ENCODE peak calls at places on chromosomes 7 and 10, in four cellular contexts. C is IMR-90, F is GM12878, Q is K562. D is an unnamed sample.

GRCh38 chr10:63799511-63799910 is 278.3 kb downstream of the REEP3 start:
- DNase-seq in F (no peak), Q (no peak), C (no peak), D (no peak)

GRCh38 chr7:137633133-137633532 is 213.6 kb downstream of the DGKI start:
- DNase-seq in F (no peak), C (no peak), Q (no peak), D (no peak)

GRCh38 chr10:112374724-112375541 is 1.0 kb downstream of the ACSL5 start:
- DNase-seq in F (no peak), Q (no peak), C (no peak), D (no peak)

GRCh38 chr7:85025312-85025756 is 161.5 kb downstream of the SEMA3D start:
- DNase-seq in Q (no peak), C (no peak), F (no peak), D (no peak)

GRCh38 chr10:122154733-122155366 is 116.2 kb upstream of the BTBD16 start:
- DNase-seq in F (no peak), Q (no peak), C (peak; percentile 83), D (no peak)

GRCh38 chr10:61354538-61354937 is 98.6 kb downstream of the TMEM26 start:
- DNase-seq in F (no peak), Q (no peak), C (no peak), D (no peak)

GRCh38 chr10:111600772-111601171 is 523.9 kb downstream of the ADRA2A start:
- DNase-seq in Q (no peak), C (no peak), F (no peak), D (no peak)

GRCh38 chr7:113561446-113561845 is 357.4 kb downstream of the PPP1R3A start:
- DNase-seq in C (peak; percentile 21), Q (no peak), F (no peak), D (no peak)

GRCh38 chr7:40356871-40357676 is 222.3 kb downstream of the SUGCT start:
- DNase-seq in F (no peak), Q (no peak), C (peak; percentile 47), D (no peak)

GRCh38 chr7:121019018-121019417 is 30.5 kb downstream of the CPED1 start:
- DNase-seq in F (no peak), Q (no peak), C (peak; percentile 69), D (no peak)

GRCh38 chr10:79264942-79265341 is 82.3 kb upstream of the PPIF start:
- DNase-seq in C (peak; percentile 28), F (no peak), Q (no peak), D (no peak)

GRCh38 chr7:36006656-36007229 is 146.3 kb upstream of the EEPD1 start:
- DNase-seq in Q (no peak), C (no peak), F (no peak), D (no peak)

GRCh38 chr7:22885824-22886255 is 63.2 kb upstream of the TOMM7 start:
- DNase-seq in F (peak; percentile 88), C (peak; percentile 27), Q (no peak), D (no peak)

GRCh38 chr10:62159357-62159756 is 109.3 kb downstream of the RTKN2 start:
- DNase-seq in C (no peak), Q (no peak), F (no peak), D (no peak)

GRCh38 chr7:150973571-150974451 is 4.3 kb downstream of the KCNH2 start:
- DNase-seq in C (no peak), Q (peak; percentile 23), F (no peak), D (no peak)

GRCh38 chr10:16698457-16698856 is 118.8 kb downstream of the RSU1 start:
- DNase-seq in C (no peak), F (no peak), Q (no peak), D (no peak)

GRCh38 chr10:75660833-75661232 is 229.4 kb downstream of the LRMDA start:
- DNase-seq in F (no peak), Q (no peak), C (no peak), D (no peak)

GRCh38 chr10:113618338-113618737 is 45.5 kb downstream of the NRAP start:
- DNase-seq in Q (no peak), F (no peak), C (no peak), D (no peak)

GRCh38 chr7:114973147-114973546 is 51.3 kb downstream of the MDFIC start:
- DNase-seq in F (no peak), C (peak; percentile 39), Q (no peak), D (no peak)

GRCh38 chr7:112410087-112410486 is 40.2 kb upstream of the IFRD1 start:
- DNase-seq in F (no peak), Q (no peak), C (peak; percentile 66), D (no peak)

GRCh38 chr7:112416127-112416526 is 34.1 kb upstream of the IFRD1 start:
- DNase-seq in C (peak; percentile 47), Q (no peak), F (no peak), D (no peak)

GRCh38 chr7:112411186-112411795 is 39.0 kb upstream of the IFRD1 start:
- DNase-seq in C (peak; percentile 62), F (no peak), Q (no peak), D (no peak)

GRCh38 chr7:112419543-112420130 is 30.6 kb upstream of the IFRD1 start:
- DNase-seq in F (no peak), C (no peak), Q (no peak), D (no peak)

DNA sequence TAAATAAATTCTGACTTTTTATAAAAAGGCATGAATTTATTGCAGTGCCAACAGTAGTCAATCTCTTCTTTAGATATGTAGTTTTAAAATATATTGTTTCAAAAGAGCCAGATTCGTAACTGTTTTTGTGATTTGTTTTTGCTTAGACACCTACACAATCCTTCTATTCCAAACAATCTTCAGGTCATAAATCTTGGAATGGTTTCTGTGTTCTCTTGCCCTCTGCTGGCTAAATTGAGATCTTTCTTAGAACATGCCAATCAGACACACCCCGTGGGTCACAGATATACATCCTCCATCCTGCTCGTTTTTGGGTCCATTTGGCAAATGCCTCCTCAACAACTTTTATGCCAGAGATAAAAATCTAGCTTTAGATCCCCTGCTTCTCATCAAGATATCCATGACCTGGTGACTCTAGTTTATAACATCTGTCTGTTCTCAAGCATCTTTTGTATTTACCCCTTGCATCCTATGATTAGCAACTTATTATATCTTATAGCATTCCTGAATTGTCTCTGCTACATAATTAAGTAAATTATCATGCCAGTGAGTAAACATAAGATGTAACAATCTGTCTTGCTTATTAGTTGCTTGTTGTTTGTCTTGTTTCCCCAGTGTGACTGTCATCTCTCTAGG is 35.3 kb upstream of the IFRD1 start:
- DNase-seq in F (no peak), Q (peak; percentile 73), C (peak; percentile 38), D (peak; percentile 61)
- TF ChIP-seq RCOR1 in F (no peak), Q (no peak), C (no peak), D (no peak)

DNA sequence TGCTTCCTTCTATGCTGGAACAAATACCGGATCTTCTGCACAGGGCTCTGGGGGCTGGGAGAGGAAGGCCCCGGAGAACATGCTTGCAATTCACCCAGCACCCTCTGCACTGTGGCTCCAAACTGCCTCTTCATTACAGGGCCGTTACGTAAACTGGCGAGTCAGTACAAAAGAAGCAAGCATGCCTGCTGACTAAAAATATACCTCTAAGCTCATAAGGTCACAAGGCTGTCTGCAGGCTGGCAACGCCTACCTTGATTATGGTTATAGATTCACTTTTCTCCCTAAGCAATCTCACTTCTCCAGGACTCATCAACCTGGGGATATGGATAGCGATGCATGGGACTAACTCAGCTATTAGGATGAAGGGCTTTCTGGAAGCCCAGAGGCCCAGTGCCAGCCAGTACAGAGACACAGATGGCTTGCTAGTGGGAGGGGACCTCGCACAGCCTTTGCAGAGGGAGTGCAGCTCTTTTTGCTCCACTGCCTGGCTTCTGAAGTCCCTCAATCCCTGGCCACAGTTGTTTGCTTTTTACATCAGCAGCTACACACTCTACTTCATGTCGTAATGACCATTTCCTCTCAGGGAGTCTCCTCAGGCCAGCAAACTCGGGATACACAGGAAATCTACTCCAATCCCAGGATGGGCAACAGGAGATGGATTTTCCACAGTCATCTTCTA is 96.1 kb downstream of the SH3PXD2A start:
- DNase-seq in F (no peak), C (peak; percentile 91), Q (no peak), D (peak; percentile 55)
- TF ChIP-seq POLR2A in F (no peak), C (peak; percentile 15), Q (no peak), D (no peak)

DNA sequence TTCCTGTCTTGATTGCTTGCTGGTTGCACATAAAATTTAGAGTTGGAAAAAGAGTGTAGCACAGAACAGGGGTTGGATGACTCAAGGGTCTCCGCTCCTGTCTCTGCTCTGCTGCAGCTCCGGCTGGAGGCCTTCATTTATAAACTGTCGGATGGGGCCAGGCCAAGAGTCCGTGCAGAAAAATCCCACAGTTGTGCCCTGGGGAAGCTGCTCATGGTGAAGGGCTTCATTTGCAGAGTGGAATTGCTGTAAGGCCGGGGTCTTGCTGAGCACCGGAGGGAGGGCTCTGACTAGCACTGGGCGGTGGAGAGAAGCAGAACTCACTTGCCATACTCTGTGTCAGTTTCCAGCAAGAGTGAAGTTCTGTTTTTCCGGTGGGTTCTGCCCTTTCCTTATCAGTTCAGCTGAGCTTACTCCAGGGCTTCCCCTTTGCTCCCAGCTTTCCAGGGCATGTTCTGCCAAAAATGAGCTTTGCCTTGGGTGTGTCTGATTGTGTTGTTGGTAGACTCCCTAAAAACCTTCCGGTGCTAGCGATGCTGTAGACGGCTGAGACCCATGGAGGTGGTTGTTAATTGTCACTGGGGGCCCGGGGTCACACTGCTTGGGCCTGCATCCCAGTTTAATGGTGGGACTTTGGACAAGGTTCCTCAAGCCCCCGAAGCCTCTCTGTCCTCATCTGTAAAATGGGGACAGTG is 67.2 kb downstream of the CAMK1D start:
- DNase-seq in C (no peak), Q (no peak), F (no peak), D (no peak)
- TF ChIP-seq RCOR1 in C (no peak), Q (no peak), F (no peak), D (no peak)

GRCh38 chr7:30501264-30501663 is 3.4 kb downstream of the GGCT start:
- DNase-seq in C (no peak), F (no peak), Q (no peak), D (no peak)

GRCh38 chr7:30505174-30505697 is 607 bp upstream of the GGCT start:
- DNase-seq in Q (no peak), C (no peak), F (no peak), D (no peak)

GRCh38 chr7:30502470-30503251 is 2.0 kb downstream of the GGCT start:
- DNase-seq in C (no peak), Q (no peak), F (no peak), D (no peak)

GRCh38 chr7:30503273-30504212 is 1.1 kb downstream of the GGCT start:
- DNase-seq in F (no peak), Q (no peak), C (no peak), D (no peak)

GRCh38 chr7:30504347-30505173 is at the start of gene GGCT:
- DNase-seq in C (peak; percentile 98), Q (peak; percentile 100), F (peak; percentile 95), D (peak; percentile 99)
- TF ChIP-seq POLR2A in C (peak; percentile 86), Q (peak; percentile 94), F (peak; percentile 91), D (peak; percentile 82)

DNA sequence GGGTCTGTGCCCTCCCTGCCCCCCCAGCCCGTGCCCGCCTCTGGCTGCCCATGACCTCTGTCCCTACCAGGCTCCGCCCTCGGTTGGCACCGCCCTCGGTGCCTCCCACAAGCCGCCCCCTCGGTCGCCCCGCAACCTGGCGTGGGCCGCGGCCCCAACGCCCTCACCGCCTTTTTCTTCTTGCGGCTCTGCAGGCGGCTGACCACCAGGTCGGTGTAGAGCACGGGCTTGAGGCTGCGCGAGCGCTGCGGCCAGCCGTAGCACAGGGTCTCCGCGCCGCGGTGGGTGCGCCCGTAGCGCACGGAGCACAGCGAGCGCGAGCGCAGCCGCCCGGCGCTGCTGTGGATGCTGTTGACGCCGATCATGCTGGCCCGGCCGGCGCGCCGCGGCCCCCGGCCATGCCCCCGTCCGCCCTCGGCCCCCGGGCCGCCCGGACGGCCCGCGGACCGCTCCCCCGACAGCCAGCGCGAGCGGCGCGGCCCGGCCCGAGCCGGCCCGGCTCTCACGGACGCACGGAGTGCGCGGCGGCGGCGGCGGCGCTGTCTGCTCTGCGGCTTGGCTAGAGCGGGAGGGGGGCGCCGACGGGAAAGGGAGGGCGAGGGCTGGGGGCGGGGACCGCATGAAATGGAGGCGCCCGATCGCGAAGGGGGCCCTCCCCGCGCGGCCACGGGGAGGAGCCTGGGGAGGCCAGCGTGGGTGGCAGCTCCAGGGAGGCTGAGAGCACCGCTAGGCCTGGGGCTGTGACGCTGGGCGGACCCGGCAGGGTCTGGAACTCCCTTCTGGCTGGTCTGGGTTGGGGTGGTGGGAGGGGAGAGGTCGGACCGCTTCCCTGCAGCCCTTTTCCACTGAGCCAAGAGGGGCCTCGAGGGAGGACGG is 9.6 kb downstream of the PSD start:
- DNase-seq in C (peak; percentile 44), Q (peak; percentile 84), F (no peak), D (no peak)
- TF ChIP-seq RCOR1 in C (no peak), Q (no peak), F (no peak), D (no peak)

D was measured in A549.